ENCODE peak calls at places on chromosomes 3 and 15, in ten cellular contexts. One of them, this sample, is unnamed.

GRCh38 chr3:37096292-37096691 is 78.1 kb downstream of the LRRFIP2 start:
- DNase-seq in neural crest cell: no peak
- DNase-seq in activated gamma-delta T cell treated with Interleukin-2 at 50 U/mL for 16 hours: no peak
- DNase-seq in activated CD4-positive, alpha-beta memory T cell treated with anti-CD3 and anti-CD28 coated beads, Interleukin-2, amount 10 ng/mL, durations not matched to agents 7 days and 5 days: no peak
- DNase-seq in activated CD8-positive, alpha-beta T cell treated with anti-CD3 and anti-CD28 coated beads for 36 hours: no peak
- DNase-seq in HFF-Myc: peak
- DNase-seq in DMS 273 treated with DMSO at 0.1 percent for 48 hours: no peak
- DNase-seq in foreskin keratinocyte: no peak
- DNase-seq in WTC11: no peak
- DNase-seq in KBM-7: no peak
- DNase-seq in this sample: no peak

GRCh38 chr3:56962200-56962599 is 98.3 kb upstream of the SPATA12 start:
- DNase-seq in neural crest cell: no peak
- DNase-seq in activated gamma-delta T cell treated with Interleukin-2 at 50 U/mL for 16 hours: no peak
- DNase-seq in activated CD4-positive, alpha-beta memory T cell treated with anti-CD3 and anti-CD28 coated beads, Interleukin-2, amount 10 ng/mL, durations not matched to agents 7 days and 5 days: no peak
- DNase-seq in activated CD8-positive, alpha-beta T cell treated with anti-CD3 and anti-CD28 coated beads for 36 hours: no peak
- DNase-seq in HFF-Myc: no peak
- DNase-seq in DMS 273 treated with DMSO at 0.1 percent for 48 hours: peak
- DNase-seq in foreskin keratinocyte: peak
- DNase-seq in WTC11: no peak
- DNase-seq in KBM-7: no peak
- DNase-seq in this sample: no peak

GRCh38 chr15:33988384-33988783 is 20.1 kb downstream of the CHRM5 start:
- DNase-seq in neural crest cell: no peak
- DNase-seq in activated gamma-delta T cell treated with Interleukin-2 at 50 U/mL for 16 hours: no peak
- DNase-seq in activated CD4-positive, alpha-beta memory T cell treated with anti-CD3 and anti-CD28 coated beads, Interleukin-2, amount 10 ng/mL, durations not matched to agents 7 days and 5 days: no peak
- DNase-seq in activated CD8-positive, alpha-beta T cell treated with anti-CD3 and anti-CD28 coated beads for 36 hours: no peak
- DNase-seq in HFF-Myc: no peak
- DNase-seq in DMS 273 treated with DMSO at 0.1 percent for 48 hours: no peak
- DNase-seq in foreskin keratinocyte: no peak
- DNase-seq in WTC11: no peak
- DNase-seq in KBM-7: no peak
- DNase-seq in this sample: no peak

GRCh38 chr3:108219336-108219735 is 2.9 kb downstream of the IFT57 start:
- DNase-seq in neural crest cell: no peak
- DNase-seq in activated gamma-delta T cell treated with Interleukin-2 at 50 U/mL for 16 hours: no peak
- DNase-seq in activated CD4-positive, alpha-beta memory T cell treated with anti-CD3 and anti-CD28 coated beads, Interleukin-2, amount 10 ng/mL, durations not matched to agents 7 days and 5 days: no peak
- DNase-seq in activated CD8-positive, alpha-beta T cell treated with anti-CD3 and anti-CD28 coated beads for 36 hours: no peak
- DNase-seq in HFF-Myc: no peak
- DNase-seq in DMS 273 treated with DMSO at 0.1 percent for 48 hours: no peak
- DNase-seq in foreskin keratinocyte: no peak
- DNase-seq in WTC11: no peak
- DNase-seq in KBM-7: no peak
- DNase-seq in this sample: no peak

GRCh38 chr15:36658321-36658720 is 78.9 kb downstream of the CDIN1 start:
- DNase-seq in neural crest cell: no peak
- DNase-seq in activated gamma-delta T cell treated with Interleukin-2 at 50 U/mL for 16 hours: no peak
- DNase-seq in activated CD4-positive, alpha-beta memory T cell treated with anti-CD3 and anti-CD28 coated beads, Interleukin-2, amount 10 ng/mL, durations not matched to agents 7 days and 5 days: no peak
- DNase-seq in activated CD8-positive, alpha-beta T cell treated with anti-CD3 and anti-CD28 coated beads for 36 hours: no peak
- DNase-seq in HFF-Myc: peak
- DNase-seq in DMS 273 treated with DMSO at 0.1 percent for 48 hours: no peak
- DNase-seq in foreskin keratinocyte: peak
- DNase-seq in WTC11: no peak
- DNase-seq in KBM-7: no peak
- DNase-seq in this sample: no peak

GRCh38 chr3:77906102-77906709 is 866.3 kb downstream of the ROBO2 start:
- DNase-seq in neural crest cell: no peak
- DNase-seq in activated gamma-delta T cell treated with Interleukin-2 at 50 U/mL for 16 hours: no peak
- DNase-seq in activated CD4-positive, alpha-beta memory T cell treated with anti-CD3 and anti-CD28 coated beads, Interleukin-2, amount 10 ng/mL, durations not matched to agents 7 days and 5 days: no peak
- DNase-seq in activated CD8-positive, alpha-beta T cell treated with anti-CD3 and anti-CD28 coated beads for 36 hours: no peak
- DNase-seq in HFF-Myc: no peak
- DNase-seq in DMS 273 treated with DMSO at 0.1 percent for 48 hours: no peak
- DNase-seq in foreskin keratinocyte: peak
- DNase-seq in WTC11: no peak
- DNase-seq in KBM-7: no peak
- DNase-seq in this sample: no peak

GRCh38 chr3:16810593-16811367 is 74.0 kb upstream of the PLCL2 start:
- DNase-seq in neural crest cell: no peak
- DNase-seq in activated gamma-delta T cell treated with Interleukin-2 at 50 U/mL for 16 hours: no peak
- DNase-seq in activated CD4-positive, alpha-beta memory T cell treated with anti-CD3 and anti-CD28 coated beads, Interleukin-2, amount 10 ng/mL, durations not matched to agents 7 days and 5 days: no peak
- DNase-seq in activated CD8-positive, alpha-beta T cell treated with anti-CD3 and anti-CD28 coated beads for 36 hours: no peak
- DNase-seq in HFF-Myc: no peak
- DNase-seq in DMS 273 treated with DMSO at 0.1 percent for 48 hours: no peak
- DNase-seq in foreskin keratinocyte: no peak
- DNase-seq in WTC11: no peak
- DNase-seq in KBM-7: no peak
- DNase-seq in this sample: no peak

GRCh38 chr3:97991278-97991652 is 19.0 kb upstream of the RIOX2 start:
- DNase-seq in neural crest cell: no peak
- DNase-seq in activated gamma-delta T cell treated with Interleukin-2 at 50 U/mL for 16 hours: no peak
- DNase-seq in activated CD4-positive, alpha-beta memory T cell treated with anti-CD3 and anti-CD28 coated beads, Interleukin-2, amount 10 ng/mL, durations not matched to agents 7 days and 5 days: no peak
- DNase-seq in activated CD8-positive, alpha-beta T cell treated with anti-CD3 and anti-CD28 coated beads for 36 hours: peak
- DNase-seq in HFF-Myc: no peak
- DNase-seq in DMS 273 treated with DMSO at 0.1 percent for 48 hours: no peak
- DNase-seq in foreskin keratinocyte: no peak
- DNase-seq in WTC11: no peak
- DNase-seq in KBM-7: no peak
- DNase-seq in this sample: no peak

GRCh38 chr3:39531681-39532080 is 64.2 kb downstream of the MOBP start:
- DNase-seq in neural crest cell: no peak
- DNase-seq in activated gamma-delta T cell treated with Interleukin-2 at 50 U/mL for 16 hours: no peak
- DNase-seq in activated CD4-positive, alpha-beta memory T cell treated with anti-CD3 and anti-CD28 coated beads, Interleukin-2, amount 10 ng/mL, durations not matched to agents 7 days and 5 days: no peak
- DNase-seq in activated CD8-positive, alpha-beta T cell treated with anti-CD3 and anti-CD28 coated beads for 36 hours: no peak
- DNase-seq in HFF-Myc: no peak
- DNase-seq in DMS 273 treated with DMSO at 0.1 percent for 48 hours: no peak
- DNase-seq in foreskin keratinocyte: peak
- DNase-seq in WTC11: no peak
- DNase-seq in KBM-7: no peak
- DNase-seq in this sample: no peak

GRCh38 chr3:178325330-178325729 is 210.9 kb upstream of the KCNMB2 start:
- DNase-seq in neural crest cell: no peak
- DNase-seq in activated gamma-delta T cell treated with Interleukin-2 at 50 U/mL for 16 hours: no peak
- DNase-seq in activated CD4-positive, alpha-beta memory T cell treated with anti-CD3 and anti-CD28 coated beads, Interleukin-2, amount 10 ng/mL, durations not matched to agents 7 days and 5 days: no peak
- DNase-seq in activated CD8-positive, alpha-beta T cell treated with anti-CD3 and anti-CD28 coated beads for 36 hours: no peak
- DNase-seq in HFF-Myc: no peak
- DNase-seq in DMS 273 treated with DMSO at 0.1 percent for 48 hours: no peak
- DNase-seq in foreskin keratinocyte: peak
- DNase-seq in WTC11: no peak
- DNase-seq in KBM-7: peak
- DNase-seq in this sample: no peak

GRCh38 chr3:179037361-179037760 is 34.2 kb downstream of the ZMAT3 start:
- DNase-seq in neural crest cell: no peak
- DNase-seq in activated gamma-delta T cell treated with Interleukin-2 at 50 U/mL for 16 hours: peak
- DNase-seq in activated CD4-positive, alpha-beta memory T cell treated with anti-CD3 and anti-CD28 coated beads, Interleukin-2, amount 10 ng/mL, durations not matched to agents 7 days and 5 days: peak
- DNase-seq in activated CD8-positive, alpha-beta T cell treated with anti-CD3 and anti-CD28 coated beads for 36 hours: peak
- DNase-seq in HFF-Myc: peak
- DNase-seq in DMS 273 treated with DMSO at 0.1 percent for 48 hours: no peak
- DNase-seq in foreskin keratinocyte: peak
- DNase-seq in WTC11: no peak
- DNase-seq in KBM-7: peak
- DNase-seq in this sample: peak

GRCh38 chr3:42935472-42935871 is 29.5 kb downstream of the ZNF662 start:
- DNase-seq in neural crest cell: no peak
- DNase-seq in activated gamma-delta T cell treated with Interleukin-2 at 50 U/mL for 16 hours: no peak
- DNase-seq in activated CD4-positive, alpha-beta memory T cell treated with anti-CD3 and anti-CD28 coated beads, Interleukin-2, amount 10 ng/mL, durations not matched to agents 7 days and 5 days: no peak
- DNase-seq in activated CD8-positive, alpha-beta T cell treated with anti-CD3 and anti-CD28 coated beads for 36 hours: no peak
- DNase-seq in HFF-Myc: no peak
- DNase-seq in DMS 273 treated with DMSO at 0.1 percent for 48 hours: no peak
- DNase-seq in foreskin keratinocyte: no peak
- DNase-seq in WTC11: no peak
- DNase-seq in KBM-7: no peak
- DNase-seq in this sample: no peak

GRCh38 chr3:76047368-76047767 is 262.0 kb upstream of the ZNF717 start:
- DNase-seq in neural crest cell: no peak
- DNase-seq in activated gamma-delta T cell treated with Interleukin-2 at 50 U/mL for 16 hours: no peak
- DNase-seq in activated CD4-positive, alpha-beta memory T cell treated with anti-CD3 and anti-CD28 coated beads, Interleukin-2, amount 10 ng/mL, durations not matched to agents 7 days and 5 days: no peak
- DNase-seq in activated CD8-positive, alpha-beta T cell treated with anti-CD3 and anti-CD28 coated beads for 36 hours: no peak
- DNase-seq in HFF-Myc: no peak
- DNase-seq in DMS 273 treated with DMSO at 0.1 percent for 48 hours: no peak
- DNase-seq in foreskin keratinocyte: no peak
- DNase-seq in WTC11: no peak
- DNase-seq in KBM-7: no peak
- DNase-seq in this sample: no peak

GRCh38 chr15:33975023-33975565 is 6.8 kb downstream of the CHRM5 start:
- DNase-seq in neural crest cell: no peak
- DNase-seq in activated gamma-delta T cell treated with Interleukin-2 at 50 U/mL for 16 hours: no peak
- DNase-seq in activated CD4-positive, alpha-beta memory T cell treated with anti-CD3 and anti-CD28 coated beads, Interleukin-2, amount 10 ng/mL, durations not matched to agents 7 days and 5 days: no peak
- DNase-seq in activated CD8-positive, alpha-beta T cell treated with anti-CD3 and anti-CD28 coated beads for 36 hours: no peak
- DNase-seq in HFF-Myc: no peak
- DNase-seq in DMS 273 treated with DMSO at 0.1 percent for 48 hours: no peak
- DNase-seq in foreskin keratinocyte: no peak
- DNase-seq in WTC11: no peak
- DNase-seq in KBM-7: no peak
- DNase-seq in this sample: no peak

GRCh38 chr15:87711011-87711410 is 545.5 kb downstream of the NTRK3 start:
- DNase-seq in neural crest cell: no peak
- DNase-seq in activated gamma-delta T cell treated with Interleukin-2 at 50 U/mL for 16 hours: no peak
- DNase-seq in activated CD4-positive, alpha-beta memory T cell treated with anti-CD3 and anti-CD28 coated beads, Interleukin-2, amount 10 ng/mL, durations not matched to agents 7 days and 5 days: no peak
- DNase-seq in activated CD8-positive, alpha-beta T cell treated with anti-CD3 and anti-CD28 coated beads for 36 hours: no peak
- DNase-seq in HFF-Myc: no peak
- DNase-seq in DMS 273 treated with DMSO at 0.1 percent for 48 hours: no peak
- DNase-seq in foreskin keratinocyte: no peak
- DNase-seq in WTC11: no peak
- DNase-seq in KBM-7: no peak
- DNase-seq in this sample: no peak

GRCh38 chr15:50798684-50799083 is 33.2 kb upstream of the SPPL2A start:
- DNase-seq in neural crest cell: no peak
- DNase-seq in activated gamma-delta T cell treated with Interleukin-2 at 50 U/mL for 16 hours: no peak
- DNase-seq in activated CD4-positive, alpha-beta memory T cell treated with anti-CD3 and anti-CD28 coated beads, Interleukin-2, amount 10 ng/mL, durations not matched to agents 7 days and 5 days: no peak
- DNase-seq in activated CD8-positive, alpha-beta T cell treated with anti-CD3 and anti-CD28 coated beads for 36 hours: no peak
- DNase-seq in HFF-Myc: no peak
- DNase-seq in DMS 273 treated with DMSO at 0.1 percent for 48 hours: peak
- DNase-seq in foreskin keratinocyte: peak
- DNase-seq in WTC11: no peak
- DNase-seq in KBM-7: no peak
- DNase-seq in this sample: no peak

GRCh38 chr15:27623560-27624305 is 475.4 kb downstream of the OCA2 start:
- DNase-seq in neural crest cell: no peak
- DNase-seq in activated gamma-delta T cell treated with Interleukin-2 at 50 U/mL for 16 hours: no peak
- DNase-seq in activated CD4-positive, alpha-beta memory T cell treated with anti-CD3 and anti-CD28 coated beads, Interleukin-2, amount 10 ng/mL, durations not matched to agents 7 days and 5 days: no peak
- DNase-seq in activated CD8-positive, alpha-beta T cell treated with anti-CD3 and anti-CD28 coated beads for 36 hours: no peak
- DNase-seq in HFF-Myc: no peak
- DNase-seq in DMS 273 treated with DMSO at 0.1 percent for 48 hours: no peak
- DNase-seq in foreskin keratinocyte: no peak
- DNase-seq in WTC11: no peak
- DNase-seq in KBM-7: no peak
- DNase-seq in this sample: no peak

GRCh38 chr3:105798381-105798934 is 70.4 kb downstream of the CBLB start:
- DNase-seq in neural crest cell: no peak
- DNase-seq in activated gamma-delta T cell treated with Interleukin-2 at 50 U/mL for 16 hours: no peak
- DNase-seq in activated CD4-positive, alpha-beta memory T cell treated with anti-CD3 and anti-CD28 coated beads, Interleukin-2, amount 10 ng/mL, durations not matched to agents 7 days and 5 days: no peak
- DNase-seq in activated CD8-positive, alpha-beta T cell treated with anti-CD3 and anti-CD28 coated beads for 36 hours: no peak
- DNase-seq in HFF-Myc: no peak
- DNase-seq in DMS 273 treated with DMSO at 0.1 percent for 48 hours: no peak
- DNase-seq in foreskin keratinocyte: no peak
- DNase-seq in WTC11: no peak
- DNase-seq in KBM-7: peak
- DNase-seq in this sample: no peak

GRCh38 chr15:75637245-75638009 is 2.6 kb downstream of the IMP3 start:
- DNase-seq in neural crest cell: no peak
- DNase-seq in activated gamma-delta T cell treated with Interleukin-2 at 50 U/mL for 16 hours: no peak
- DNase-seq in activated CD4-positive, alpha-beta memory T cell treated with anti-CD3 and anti-CD28 coated beads, Interleukin-2, amount 10 ng/mL, durations not matched to agents 7 days and 5 days: no peak
- DNase-seq in activated CD8-positive, alpha-beta T cell treated with anti-CD3 and anti-CD28 coated beads for 36 hours: no peak
- DNase-seq in HFF-Myc: no peak
- DNase-seq in DMS 273 treated with DMSO at 0.1 percent for 48 hours: no peak
- DNase-seq in foreskin keratinocyte: no peak
- DNase-seq in WTC11: no peak
- DNase-seq in KBM-7: no peak
- DNase-seq in this sample: no peak

GRCh38 chr3:183377307-183377959 is 51.0 kb downstream of the MCF2L2 start:
- DNase-seq in neural crest cell: no peak
- DNase-seq in activated gamma-delta T cell treated with Interleukin-2 at 50 U/mL for 16 hours: no peak
- DNase-seq in activated CD4-positive, alpha-beta memory T cell treated with anti-CD3 and anti-CD28 coated beads, Interleukin-2, amount 10 ng/mL, durations not matched to agents 7 days and 5 days: no peak
- DNase-seq in activated CD8-positive, alpha-beta T cell treated with anti-CD3 and anti-CD28 coated beads for 36 hours: no peak
- DNase-seq in HFF-Myc: no peak
- DNase-seq in DMS 273 treated with DMSO at 0.1 percent for 48 hours: no peak
- DNase-seq in foreskin keratinocyte: peak
- DNase-seq in WTC11: no peak
- DNase-seq in KBM-7: no peak
- DNase-seq in this sample: no peak

GRCh38 chr3:50559702-50560101 is 7.8 kb downstream of the C3orf18 start:
- DNase-seq in neural crest cell: no peak
- DNase-seq in activated gamma-delta T cell treated with Interleukin-2 at 50 U/mL for 16 hours: no peak
- DNase-seq in activated CD4-positive, alpha-beta memory T cell treated with anti-CD3 and anti-CD28 coated beads, Interleukin-2, amount 10 ng/mL, durations not matched to agents 7 days and 5 days: no peak
- DNase-seq in activated CD8-positive, alpha-beta T cell treated with anti-CD3 and anti-CD28 coated beads for 36 hours: no peak
- DNase-seq in HFF-Myc: no peak
- DNase-seq in DMS 273 treated with DMSO at 0.1 percent for 48 hours: no peak
- DNase-seq in foreskin keratinocyte: no peak
- DNase-seq in WTC11: no peak
- DNase-seq in KBM-7: no peak
- DNase-seq in this sample: no peak

GRCh38 chr3:144270100-144270499 is 298.5 kb downstream of the DIPK2A start:
- DNase-seq in neural crest cell: no peak
- DNase-seq in activated gamma-delta T cell treated with Interleukin-2 at 50 U/mL for 16 hours: no peak
- DNase-seq in activated CD4-positive, alpha-beta memory T cell treated with anti-CD3 and anti-CD28 coated beads, Interleukin-2, amount 10 ng/mL, durations not matched to agents 7 days and 5 days: no peak
- DNase-seq in activated CD8-positive, alpha-beta T cell treated with anti-CD3 and anti-CD28 coated beads for 36 hours: no peak
- DNase-seq in HFF-Myc: no peak
- DNase-seq in DMS 273 treated with DMSO at 0.1 percent for 48 hours: no peak
- DNase-seq in foreskin keratinocyte: no peak
- DNase-seq in WTC11: no peak
- DNase-seq in KBM-7: peak
- DNase-seq in this sample: no peak

GRCh38 chr15:98823012-98823458 is 174.7 kb downstream of the IGF1R start:
- DNase-seq in neural crest cell: no peak
- DNase-seq in activated gamma-delta T cell treated with Interleukin-2 at 50 U/mL for 16 hours: no peak
- DNase-seq in activated CD4-positive, alpha-beta memory T cell treated with anti-CD3 and anti-CD28 coated beads, Interleukin-2, amount 10 ng/mL, durations not matched to agents 7 days and 5 days: no peak
- DNase-seq in activated CD8-positive, alpha-beta T cell treated with anti-CD3 and anti-CD28 coated beads for 36 hours: no peak
- DNase-seq in HFF-Myc: peak
- DNase-seq in DMS 273 treated with DMSO at 0.1 percent for 48 hours: no peak
- DNase-seq in foreskin keratinocyte: peak
- DNase-seq in WTC11: peak
- DNase-seq in KBM-7: peak
- DNase-seq in this sample: no peak

GRCh38 chr3:60000311-60001105 is 950.7 kb upstream of the CFAP20DC start:
- DNase-seq in neural crest cell: no peak
- DNase-seq in activated gamma-delta T cell treated with Interleukin-2 at 50 U/mL for 16 hours: no peak
- DNase-seq in activated CD4-positive, alpha-beta memory T cell treated with anti-CD3 and anti-CD28 coated beads, Interleukin-2, amount 10 ng/mL, durations not matched to agents 7 days and 5 days: no peak
- DNase-seq in activated CD8-positive, alpha-beta T cell treated with anti-CD3 and anti-CD28 coated beads for 36 hours: no peak
- DNase-seq in HFF-Myc: no peak
- DNase-seq in DMS 273 treated with DMSO at 0.1 percent for 48 hours: no peak
- DNase-seq in foreskin keratinocyte: no peak
- DNase-seq in WTC11: no peak
- DNase-seq in KBM-7: no peak
- DNase-seq in this sample: no peak

GRCh38 chr15:40217166-40217785 is 21.6 kb upstream of the PAK6 start:
- DNase-seq in neural crest cell: peak
- DNase-seq in activated gamma-delta T cell treated with Interleukin-2 at 50 U/mL for 16 hours: peak
- DNase-seq in activated CD4-positive, alpha-beta memory T cell treated with anti-CD3 and anti-CD28 coated beads, Interleukin-2, amount 10 ng/mL, durations not matched to agents 7 days and 5 days: peak
- DNase-seq in activated CD8-positive, alpha-beta T cell treated with anti-CD3 and anti-CD28 coated beads for 36 hours: peak
- DNase-seq in HFF-Myc: peak
- DNase-seq in DMS 273 treated with DMSO at 0.1 percent for 48 hours: no peak
- DNase-seq in foreskin keratinocyte: peak
- DNase-seq in WTC11: no peak
- DNase-seq in KBM-7: peak
- DNase-seq in this sample: no peak

GRCh38 chr3:153162513-153163348 is 705 bp downstream of the RAP2B start:
- DNase-seq in neural crest cell: peak
- DNase-seq in activated gamma-delta T cell treated with Interleukin-2 at 50 U/mL for 16 hours: peak
- DNase-seq in activated CD4-positive, alpha-beta memory T cell treated with anti-CD3 and anti-CD28 coated beads, Interleukin-2, amount 10 ng/mL, durations not matched to agents 7 days and 5 days: peak
- DNase-seq in activated CD8-positive, alpha-beta T cell treated with anti-CD3 and anti-CD28 coated beads for 36 hours: peak
- DNase-seq in HFF-Myc: no peak
- DNase-seq in DMS 273 treated with DMSO at 0.1 percent for 48 hours: no peak
- DNase-seq in foreskin keratinocyte: peak
- DNase-seq in WTC11: peak
- DNase-seq in KBM-7: peak
- DNase-seq in this sample: peak

GRCh38 chr15:88982304-88982945 is 69.2 kb upstream of the MFGE8 start:
- DNase-seq in neural crest cell: no peak
- DNase-seq in activated gamma-delta T cell treated with Interleukin-2 at 50 U/mL for 16 hours: no peak
- DNase-seq in activated CD4-positive, alpha-beta memory T cell treated with anti-CD3 and anti-CD28 coated beads, Interleukin-2, amount 10 ng/mL, durations not matched to agents 7 days and 5 days: no peak
- DNase-seq in activated CD8-positive, alpha-beta T cell treated with anti-CD3 and anti-CD28 coated beads for 36 hours: no peak
- DNase-seq in HFF-Myc: no peak
- DNase-seq in DMS 273 treated with DMSO at 0.1 percent for 48 hours: no peak
- DNase-seq in foreskin keratinocyte: no peak
- DNase-seq in WTC11: no peak
- DNase-seq in KBM-7: no peak
- DNase-seq in this sample: no peak

GRCh38 chr3:115398481-115398880 is 224.8 kb upstream of the GAP43 start:
- DNase-seq in neural crest cell: no peak
- DNase-seq in activated gamma-delta T cell treated with Interleukin-2 at 50 U/mL for 16 hours: no peak
- DNase-seq in activated CD4-positive, alpha-beta memory T cell treated with anti-CD3 and anti-CD28 coated beads, Interleukin-2, amount 10 ng/mL, durations not matched to agents 7 days and 5 days: no peak
- DNase-seq in activated CD8-positive, alpha-beta T cell treated with anti-CD3 and anti-CD28 coated beads for 36 hours: no peak
- DNase-seq in HFF-Myc: no peak
- DNase-seq in DMS 273 treated with DMSO at 0.1 percent for 48 hours: no peak
- DNase-seq in foreskin keratinocyte: no peak
- DNase-seq in WTC11: no peak
- DNase-seq in KBM-7: no peak
- DNase-seq in this sample: no peak

This sample was measured in T-helper 9 cell.